ENCODE peak calls at places on chromosomes 7 and 10, in four cellular contexts. T, A, O and W are unnamed samples.

GRCh38 chr7:51289608-51290370 is 26.8 kb downstream of the COBL start:
- DNase-seq in T (no peak), A (no peak), O (no peak), W (no peak)

GRCh38 chr7:26278769-26279168 is 12.9 kb upstream of the SNX10 start:
- DNase-seq in T (peak), A (no peak), O (no peak), W (peak)

GRCh38 chr7:47807756-47808155 is 140.5 kb downstream of the PKD1L1 start:
- DNase-seq in T (no peak), A (no peak), O (no peak), W (no peak)

GRCh38 chr10:99630991-99631390 is 10.8 kb upstream of the SLC25A28 start:
- DNase-seq in T (no peak), A (no peak), O (no peak), W (no peak)

GRCh38 chr7:118870187-118870586 is 645.7 kb downstream of the ANKRD7 start:
- DNase-seq in T (no peak), A (no peak), O (no peak), W (no peak)

GRCh38 chr7:74248156-74248555 is 6.0 kb downstream of the RFC2 start:
- DNase-seq in T (no peak), A (no peak), O (no peak), W (no peak)

GRCh38 chr7:69817835-69818646 is 219.8 kb downstream of the AUTS2 start:
- DNase-seq in T (no peak), A (no peak), O (no peak), W (no peak)

GRCh38 chr10:61454541-61454940 is 1.4 kb upstream of the TMEM26 start:
- DNase-seq in T (no peak), A (no peak), O (no peak), W (no peak)

GRCh38 chr7:100208911-100209408 is 10.8 kb upstream of the PVRIG start:
- DNase-seq in T (no peak), A (peak), O (peak), W (no peak)

GRCh38 chr7:158556721-158557440 is 30.7 kb downstream of the PTPRN2 start:
- DNase-seq in T (no peak), A (no peak), O (no peak), W (no peak)

GRCh38 chr7:152351168-152351567 is 84.6 kb downstream of the KMT2C start:
- DNase-seq in T (no peak), A (no peak), O (no peak), W (no peak)

GRCh38 chr10:7274293-7274692 is 136.5 kb downstream of the SFMBT2 start:
- DNase-seq in T (no peak), A (no peak), O (no peak), W (no peak)

GRCh38 chr7:129805086-129805719 is 147.6 kb downstream of the UBE2H start:
- DNase-seq in T (peak), A (no peak), O (no peak), W (no peak)

GRCh38 chr7:45691155-45691656 is 117.0 kb downstream of the ADCY1 start:
- DNase-seq in T (no peak), A (no peak), O (no peak), W (no peak)

GRCh38 chr7:14888904-14889482 is 13.6 kb downstream of the DGKB start:
- DNase-seq in T (no peak), A (no peak), O (no peak), W (no peak)

GRCh38 chr7:143263266-143264195 is at the start of gene GSTK1:
- DNase-seq in T (peak), A (peak), O (peak), W (no peak)

GRCh38 chr10:24947304-24948097 is 4.9 kb downstream of the PRTFDC1 start:
- DNase-seq in T (no peak), A (no peak), O (peak), W (no peak)

GRCh38 chr7:28623863-28624262 is 211.5 kb downstream of the CREB5 start:
- DNase-seq in T (no peak), A (no peak), O (no peak), W (no peak)

GRCh38 chr10:78337646-78338391 is 304.2 kb downstream of the RPS24 start:
- DNase-seq in T (no peak), A (no peak), O (no peak), W (no peak)

GRCh38 chr10:43843331-43844101 is 194.8 kb upstream of the ZNF32 start:
- DNase-seq in T (no peak), A (no peak), O (no peak), W (no peak)

GRCh38 chr7:105219771-105220160 is 169.0 kb downstream of the SRPK2 start:
- DNase-seq in T (no peak), A (no peak), O (no peak), W (no peak)
- TF ChIP-seq SPI1 in T (no peak), A (no peak), O (no peak), W (no peak)

GRCh38 chr7:29818308-29818707 is 12.0 kb downstream of the WIPF3 start:
- DNase-seq in T (no peak), A (no peak), O (no peak), W (no peak)
- TF ChIP-seq SPI1 in T (no peak), A (no peak), O (no peak), W (no peak)

DNA sequence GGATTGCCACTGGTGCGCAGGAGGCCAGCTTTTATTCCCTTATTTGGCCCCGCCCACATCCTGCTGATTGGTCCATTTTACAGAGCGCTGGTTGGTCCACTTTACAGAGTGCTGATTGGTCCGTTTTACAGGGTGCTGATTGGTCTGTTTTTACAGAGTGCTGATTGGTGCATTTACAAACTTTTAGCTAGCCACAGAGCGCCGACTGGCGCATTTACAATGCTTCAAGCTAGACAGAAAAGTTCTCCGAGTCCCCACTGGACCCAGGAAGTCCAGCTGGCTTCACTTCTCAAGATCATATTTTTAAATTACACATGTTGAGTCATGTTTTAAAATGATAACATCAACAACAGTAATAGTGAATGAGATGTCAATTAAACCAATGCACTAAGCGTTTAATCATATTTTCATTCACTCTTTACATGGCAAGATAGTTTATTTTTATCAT is 128.3 kb downstream of the CUBN start:
- DNase-seq in T (no peak), A (no peak), O (no peak), W (no peak)
- TF ChIP-seq SPI1 in T (no peak), A (no peak), O (no peak), W (no peak)

DNA sequence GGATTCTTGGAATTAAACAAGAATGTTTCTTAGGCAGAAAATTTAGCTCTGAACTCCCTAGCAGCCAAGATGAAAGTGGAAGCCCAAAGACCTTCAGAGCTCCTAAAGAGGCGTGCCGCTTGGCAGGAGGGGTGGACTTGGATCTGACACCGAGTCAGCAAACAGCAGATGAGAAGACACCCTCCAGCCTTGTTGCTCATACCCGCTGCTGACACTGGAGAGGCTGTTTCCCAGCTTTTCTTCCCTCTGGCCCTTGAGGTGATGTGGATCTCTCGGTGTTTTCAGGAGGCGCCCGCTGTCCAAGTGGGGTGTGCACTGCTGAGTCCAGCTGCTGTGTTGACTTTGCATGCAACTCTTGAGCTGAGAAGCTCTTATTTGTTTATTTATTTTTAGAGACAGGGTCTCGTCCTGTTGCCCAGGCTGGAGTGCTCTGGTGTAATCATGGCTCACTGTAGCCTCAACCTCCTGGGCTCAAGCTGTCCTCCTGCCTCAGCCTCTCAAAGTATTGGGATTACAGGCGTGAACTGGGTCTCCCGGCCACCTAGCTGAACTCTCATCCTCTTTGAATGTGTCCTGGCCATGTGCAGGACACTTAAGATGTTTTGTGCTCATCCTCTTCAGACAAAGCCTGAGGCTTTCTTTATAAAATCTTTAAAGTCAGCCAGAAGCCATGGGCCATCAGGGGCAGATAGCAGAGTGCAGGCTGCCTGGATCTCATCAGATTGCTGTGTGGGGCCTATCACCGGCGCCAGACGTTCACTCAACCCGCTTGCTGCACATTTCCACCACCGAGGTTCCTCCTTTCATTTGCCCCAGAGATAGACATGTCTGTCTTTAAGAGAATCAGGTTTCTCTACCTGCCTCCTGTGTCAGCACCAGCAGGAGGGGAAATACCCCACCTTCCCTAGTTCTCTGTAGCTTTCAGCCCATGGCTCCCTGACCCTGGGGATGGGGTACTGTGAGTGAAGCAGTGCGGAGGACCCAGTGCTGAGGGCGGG is 21.7 kb downstream of the SLC18A2 start:
- DNase-seq in T (peak), A (no peak), O (no peak), W (no peak)
- TF ChIP-seq SPI1 in T (no peak), A (no peak), O (no peak), W (no peak)

DNA sequence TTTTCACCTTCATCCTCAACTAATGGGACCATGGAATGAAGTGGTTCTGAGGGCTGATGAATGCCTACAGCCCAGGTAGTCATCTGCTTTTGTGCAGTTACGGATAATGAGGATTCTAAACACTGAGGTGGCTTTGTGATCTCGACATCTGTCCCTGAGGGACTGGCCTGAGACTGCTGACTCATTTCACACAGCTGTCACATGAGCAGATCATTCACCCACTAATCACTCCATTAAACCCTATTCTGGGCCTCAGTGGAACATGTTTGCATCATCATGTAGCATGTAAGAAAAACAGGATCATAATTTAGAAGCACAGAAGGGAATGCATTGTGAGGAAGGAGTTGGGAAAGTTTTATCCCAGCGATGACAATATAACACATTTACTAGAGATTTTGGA is 79.4 kb upstream of the FEZF1 start:
- DNase-seq in T (no peak), A (no peak), O (peak), W (no peak)
- TF ChIP-seq SPI1 in T (no peak), A (no peak), O (no peak), W (no peak)

GRCh38 chr10:125259651-125260050 is 99.3 kb upstream of the CTBP2 start:
- DNase-seq in T (no peak), A (no peak), O (no peak), W (no peak)

GRCh38 chr10:125261491-125262186 is 101.3 kb upstream of the CTBP2 start:
- DNase-seq in T (no peak), A (no peak), O (no peak), W (no peak)

GRCh38 chr10:125258676-125259075 is 98.3 kb upstream of the CTBP2 start:
- DNase-seq in T (no peak), A (no peak), O (no peak), W (no peak)

GRCh38 chr10:125262414-125262813 is 102.1 kb upstream of the CTBP2 start:
- DNase-seq in T (no peak), A (no peak), O (no peak), W (no peak)

GRCh38 chr10:125260260-125260659 is 99.9 kb upstream of the CTBP2 start:
- DNase-seq in T (no peak), A (no peak), O (no peak), W (no peak)
- TF ChIP-seq SPI1 in T (no peak), A (no peak), O (no peak), W (no peak)

GRCh38 chr7:149881328-149882263 is 7.8 kb downstream of the ATP6V0E2 start:
- DNase-seq in T (no peak), A (peak), O (no peak), W (no peak)

GRCh38 chr7:149883452-149883861 is 9.7 kb downstream of the ATP6V0E2 start:
- DNase-seq in T (peak), A (peak), O (no peak), W (peak)

GRCh38 chr7:149883049-149883439 is 9.3 kb downstream of the ATP6V0E2 start:
- DNase-seq in T (no peak), A (no peak), O (no peak), W (no peak)

GRCh38 chr7:149884016-149884415 is 10.2 kb downstream of the ATP6V0E2 start:
- DNase-seq in T (no peak), A (no peak), O (no peak), W (no peak)

GRCh38 chr7:149882264-149883048 is 8.7 kb downstream of the ATP6V0E2 start:
- DNase-seq in T (no peak), A (peak), O (no peak), W (no peak)
- TF ChIP-seq SPI1 in T (no peak), A (no peak), O (no peak), W (no peak)

DNA sequence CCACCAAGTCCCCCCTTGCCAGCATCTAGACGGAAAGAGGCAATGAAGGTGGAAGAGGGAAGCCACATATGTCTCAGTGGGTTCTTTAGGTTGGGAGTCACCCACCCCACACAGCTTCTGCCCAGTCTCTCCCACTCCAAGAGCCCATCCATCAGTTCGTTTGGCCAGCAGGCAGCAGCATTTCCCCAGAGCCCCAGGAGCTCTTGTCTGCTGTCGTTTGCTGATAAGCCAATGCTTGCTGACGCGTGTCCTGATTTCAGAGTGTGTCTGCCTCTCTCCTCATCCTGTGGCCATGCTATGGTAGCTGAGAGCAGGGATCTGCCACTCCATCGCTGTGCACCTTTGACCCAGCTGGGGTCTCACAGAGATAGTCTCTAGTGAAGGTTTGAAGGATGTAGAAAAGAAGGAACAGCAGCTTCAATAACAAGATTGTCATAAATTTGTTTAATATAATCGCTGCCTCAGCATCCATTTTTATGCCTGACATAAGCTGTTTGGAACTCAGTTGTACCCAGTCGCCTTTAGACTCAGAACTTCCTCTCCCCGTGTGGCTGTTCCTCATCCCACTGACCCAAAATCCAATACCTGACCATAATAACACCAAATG is 39.4 kb upstream of the GDF10 start:
- DNase-seq in T (no peak), A (no peak), O (no peak), W (no peak)
- TF ChIP-seq SPI1 in T (no peak), A (no peak), O (no peak), W (no peak)

GRCh38 chr7:21383217-21383832 is 44.6 kb upstream of the SP4 start:
- DNase-seq in T (no peak), A (no peak), O (no peak), W (no peak)

DNA sequence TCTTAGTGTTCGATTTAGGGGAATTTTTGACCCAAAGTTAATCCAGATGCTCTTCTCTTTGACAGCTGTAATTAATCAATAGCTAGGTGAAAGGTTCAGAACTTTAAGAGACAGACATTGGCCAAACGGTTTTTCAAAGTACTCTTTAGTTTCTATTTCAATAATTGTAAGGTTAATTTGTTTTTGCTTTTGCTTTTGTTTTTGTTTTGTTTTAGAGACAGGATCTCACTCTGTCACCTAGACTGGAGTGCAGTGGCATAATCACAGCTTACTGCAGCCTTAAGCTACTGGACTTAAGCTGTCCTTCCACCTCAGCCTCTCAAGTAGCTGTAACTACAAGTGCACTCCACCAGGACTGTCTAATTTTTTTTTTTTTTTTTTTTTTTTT is 44.1 kb upstream of the SP4 start:
- DNase-seq in T (no peak), A (no peak), O (no peak), W (no peak)
- TF ChIP-seq SPI1 in T (no peak), A (no peak), O (no peak), W (no peak)